ENCODE peak calls at places on chromosomes 1 and 21, in five cellular contexts. M is HepG2, C is right lobe of liver, Q is breast epithelium, D is heart left ventricle. E is an unnamed sample.

GRCh38 chr1:24318238-24318987 is 744 bp upstream of the GRHL3 start:
- DNase-seq in Q (no peak), M (no peak), D (no peak), C (no peak), E (no peak)

GRCh38 chr1:17742590-17742989 is 12.5 kb upstream of the ACTL8 start:
- DNase-seq in C (no peak), D (no peak), Q (no peak), M (no peak), E (no peak)

GRCh38 chr21:43603641-43604504 is 55.4 kb downstream of the HSF2BP start:
- DNase-seq in D (no peak), C (no peak), M (peak), Q (no peak), E (no peak)

GRCh38 chr1:246801241-246802020 is 77.2 kb downstream of the SCCPDH start:
- DNase-seq in D (no peak), Q (no peak), C (no peak), M (peak), E (no peak)

GRCh38 chr1:77975386-77975785 is 3.5 kb downstream of the FUBP1 start:
- DNase-seq in Q (no peak), D (no peak), M (no peak), C (no peak), E (no peak)

GRCh38 chr1:113091988-113092602 is 19.1 kb downstream of the LRIG2 start:
- DNase-seq in Q (no peak), C (no peak), D (no peak), M (peak), E (no peak)

GRCh38 chr1:17540255-17541001 is 930 bp downstream of the ARHGEF10L start:
- DNase-seq in Q (no peak), C (peak), D (peak), M (no peak), E (no peak)

GRCh38 chr1:17719874-17720273 is 35.3 kb upstream of the ACTL8 start:
- DNase-seq in M (no peak), D (no peak), C (no peak), Q (no peak), E (no peak)

GRCh38 chr1:41918450-41919043 is at the start of gene HIVEP3:
- DNase-seq in D (no peak), Q (no peak), C (no peak), M (no peak), E (no peak)

GRCh38 chr1:162004441-162004950 is 19.2 kb downstream of the OLFML2B start:
- DNase-seq in D (no peak), Q (no peak), M (no peak), C (no peak), E (no peak)

GRCh38 chr1:17645512-17645911 is 106.0 kb downstream of the ARHGEF10L start:
- DNase-seq in D (no peak), C (no peak), M (no peak), Q (no peak), E (no peak)

GRCh38 chr1:10682449-10683365 is 113.7 kb downstream of the CASZ1 start:
- DNase-seq in Q (no peak), C (no peak), M (no peak), D (no peak), E (no peak)

GRCh38 chr1:227758366-227758765 is 23.1 kb downstream of the SNAP47 start:
- DNase-seq in M (no peak), C (peak), D (no peak), Q (no peak), E (no peak)

GRCh38 chr1:110465814-110466380 is 14.9 kb downstream of the PROK1 start:
- DNase-seq in D (no peak), M (no peak), C (no peak), Q (no peak), E (no peak)

GRCh38 chr1:57741521-57741920 is 317.7 kb upstream of the DAB1 start:
- DNase-seq in C (no peak), Q (no peak), M (no peak), D (no peak), E (no peak)

GRCh38 chr1:53134961-53135734 is 7.3 kb downstream of the SLC1A7 start:
- DNase-seq in D (no peak), Q (no peak), C (peak), M (no peak), E (no peak)

GRCh38 chr21:35088235-35088865 is 39.2 kb upstream of the RUNX1 start:
- DNase-seq in D (no peak), Q (no peak), C (no peak), M (no peak), E (no peak)

GRCh38 chr1:197481101-197481500 is 213.0 kb downstream of the CRB1 start:
- DNase-seq in D (no peak), Q (no peak), M (no peak), C (no peak), E (no peak)

GRCh38 chr1:72891976-72892375 is 609.6 kb upstream of the NEGR1 start:
- DNase-seq in M (no peak), C (no peak), Q (no peak), D (no peak), E (no peak)

GRCh38 chr1:245735831-245736530 is 581.2 kb downstream of the KIF26B start:
- DNase-seq in D (no peak), C (no peak), M (no peak), Q (no peak), E (no peak)

GRCh38 chr1:6041432-6042062 is 4.1 kb upstream of the KCNAB2 start:
- DNase-seq in D (no peak), C (no peak), Q (no peak), M (no peak), E (no peak)

GRCh38 chr1:93448983-93449805 is 1.3 kb downstream of the FNBP1L start:
- DNase-seq in D (peak), C (no peak), M (peak), Q (peak), E (no peak)

GRCh38 chr1:18302788-18303413 is 177.8 kb upstream of the KLHDC7A start:
- DNase-seq in D (no peak), C (no peak), M (no peak), Q (no peak), E (no peak)

GRCh38 chr1:235882816-235883215 is 16.1 kb upstream of the LYST start:
- DNase-seq in D (no peak), M (no peak), C (no peak), Q (no peak), E (no peak)

GRCh38 chr1:198939946-198940345 is 301.1 kb downstream of the PTPRC start:
- DNase-seq in Q (no peak), M (no peak), D (no peak), C (no peak), E (no peak)

GRCh38 chr21:37848721-37849490 is 67.4 kb downstream of the KCNJ6 start:
- DNase-seq in D (no peak), C (no peak), Q (no peak), M (no peak), E (no peak)

GRCh38 chr1:240611619-240612490 is at the start of gene GREM2:
- DNase-seq in M (no peak), C (peak), D (no peak), Q (peak), E (no peak)

GRCh38 chr21:44889625-44890337 is 16.3 kb upstream of the PTTG1IP start:
- DNase-seq in C (peak), M (no peak), Q (no peak), D (no peak), E (no peak)
- H3K27ac ChIP-seq in C (no peak), M (no peak), Q (no peak), D (no peak), E (no peak)

GRCh38 chr1:32181065-32181464 is 1.6 kb downstream of the TXLNA start:
- DNase-seq in M (no peak), C (no peak), Q (no peak), D (no peak), E (no peak)

GRCh38 chr1:32179443-32180185 is at the start of gene TXLNA:
- DNase-seq in Q (peak), C (peak), M (peak), D (peak), E (peak)

GRCh38 chr1:32182060-32182459 is 2.6 kb downstream of the TXLNA start:
- DNase-seq in D (no peak), M (no peak), Q (no peak), C (no peak), E (no peak)

GRCh38 chr1:32180186-32181060 is 948 bp downstream of the TXLNA start:
- DNase-seq in C (peak), Q (no peak), D (peak), M (peak), E (peak)

DNA sequence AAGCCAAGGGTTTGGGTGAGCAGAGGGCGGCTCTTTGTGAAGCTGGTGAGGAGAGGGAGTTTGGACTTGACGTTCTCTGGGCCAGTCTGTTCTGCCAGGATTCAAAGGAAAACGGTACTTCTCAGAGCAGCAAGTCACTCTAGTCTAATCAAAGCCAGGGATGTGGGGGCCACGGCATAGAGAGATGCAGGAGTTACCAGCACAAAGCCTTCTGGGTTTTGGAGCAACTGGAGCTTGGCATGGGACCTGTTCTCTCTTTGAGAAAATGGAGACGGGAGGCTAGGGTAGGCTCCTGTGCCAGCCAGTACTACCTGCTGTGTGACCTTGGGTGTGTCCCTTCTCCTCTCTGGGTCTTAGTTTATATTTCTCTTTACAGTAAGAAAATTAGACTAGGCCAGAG is 2.1 kb downstream of the TXLNA start:
- DNase-seq in C (no peak), M (no peak), Q (no peak), D (no peak), E (no peak)
- H3K4me3 ChIP-seq in C (no peak), M (no peak), Q (peak), D (no peak), E (peak)

DNA sequence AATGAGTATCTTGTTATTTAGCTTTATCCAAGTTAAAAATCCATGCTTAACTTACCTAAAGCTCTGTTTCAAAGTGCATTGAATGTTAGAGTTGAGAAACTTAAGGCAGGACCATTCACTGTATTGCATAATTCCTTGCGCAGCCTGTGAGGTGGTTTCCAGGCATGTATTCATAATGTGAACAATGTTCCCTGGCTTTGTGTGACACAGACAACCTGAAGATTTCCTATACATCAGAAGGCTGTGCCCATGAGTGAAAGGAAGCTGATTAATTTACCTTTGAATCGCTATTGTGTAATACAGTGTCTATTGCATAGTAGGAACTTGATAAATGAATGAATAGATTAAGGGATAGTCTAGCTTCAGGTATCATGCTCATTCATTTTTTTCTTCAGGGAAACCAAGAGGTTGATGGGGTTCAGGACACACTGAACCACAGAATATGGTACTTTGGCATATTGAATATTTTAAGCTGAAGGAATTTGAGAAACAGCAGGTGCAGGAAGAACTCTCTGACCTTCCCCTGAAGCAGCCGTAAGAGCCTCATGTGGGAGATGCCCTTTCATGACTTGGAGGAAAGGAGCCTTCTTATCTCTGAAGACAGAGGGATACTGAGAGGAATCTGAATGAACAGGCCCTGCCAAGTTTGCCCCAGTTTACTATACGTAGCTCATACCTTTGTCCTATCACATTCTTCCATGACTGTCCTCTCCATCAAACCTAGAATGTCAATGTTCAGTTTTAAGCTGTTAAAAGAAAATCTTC is 88.6 kb upstream of the GNG12 start:
- DNase-seq in C (no peak), Q (no peak), D (no peak), M (no peak), E (no peak)
- TF ChIP-seq POLR2A in C (no peak), Q (no peak), D (no peak), M (no peak), E (no peak)

GRCh38 chr21:39065912-39066311 is 117.3 kb downstream of the PSMG1 start:
- DNase-seq in M (no peak), D (no peak), C (no peak), Q (no peak), E (no peak)
- H3K27ac ChIP-seq in M (no peak), D (peak), C (no peak), Q (no peak), E (no peak)

GRCh38 chr1:156914440-156914856 is 6.0 kb upstream of the LRRC71 start:
- DNase-seq in C (peak), D (no peak), Q (no peak), M (no peak), E (no peak)
- H3K4me3 ChIP-seq in C (no peak), D (no peak), Q (no peak), M (no peak), E (no peak)

DNA sequence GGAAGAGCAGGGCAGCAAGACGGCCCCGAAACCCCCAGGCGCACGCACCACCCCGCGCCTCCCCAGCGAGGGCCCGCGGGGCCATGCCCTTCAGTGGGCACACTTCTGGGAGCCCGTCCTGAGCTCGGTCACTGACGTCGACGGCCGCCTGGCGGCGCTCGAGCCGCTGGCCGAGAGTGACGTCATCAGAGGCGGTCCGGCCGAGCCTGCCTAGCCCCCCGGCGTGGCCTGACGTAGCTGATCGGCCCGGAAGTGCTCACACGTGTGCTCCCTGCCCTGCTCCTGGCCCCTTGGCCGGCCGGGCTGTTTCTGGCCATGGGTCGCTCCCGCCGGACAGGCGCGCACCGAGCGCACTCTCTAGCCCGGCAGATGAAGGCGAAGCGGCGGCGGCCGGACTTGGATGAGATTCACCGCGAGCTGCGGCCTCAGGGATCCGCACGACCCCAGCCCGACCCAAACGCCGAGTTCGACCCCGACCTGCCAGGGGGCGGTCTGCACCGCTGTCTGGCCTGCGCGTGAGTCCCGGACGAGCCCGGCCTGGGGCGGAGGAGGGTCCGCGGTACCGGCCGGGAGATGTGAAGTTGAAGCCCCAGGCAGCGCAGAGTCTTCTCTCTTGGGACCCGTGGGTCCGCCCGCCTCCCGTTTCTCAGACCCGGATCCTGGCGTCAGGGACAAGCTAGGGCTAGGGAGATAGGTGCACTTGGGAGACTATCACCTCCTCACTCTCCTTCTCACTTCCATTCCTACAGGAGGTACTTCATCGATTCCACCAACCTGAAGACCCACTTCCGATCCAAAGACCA is at the start of gene ZNF593:
- DNase-seq in C (peak), M (peak), Q (peak), D (peak), E (peak)
- TF ChIP-seq POLR2A in C (peak), M (peak), Q (peak), D (peak), E (peak)

GRCh38 chr1:8285103-8285502 is 32.8 kb upstream of the SLC45A1 start:
- DNase-seq in M (no peak), D (no peak), C (no peak), Q (no peak), E (no peak)
- H3K27ac ChIP-seq in M (no peak), D (no peak), C (no peak), Q (no peak), E (no peak)

GRCh38 chr1:34761176-34761761 is 1.7 kb downstream of the GJB4 start:
- DNase-seq in D (no peak), C (no peak), M (no peak), Q (no peak), E (no peak)
- H3K4me3 ChIP-seq in D (no peak), C (no peak), M (no peak), Q (no peak), E (no peak)

GRCh38 chr1:46247433-46248121 is at the start of gene RAD54L:
- DNase-seq in Q (peak), D (peak), C (peak), M (peak), E (peak)
- TF ChIP-seq POLR2A in Q (no peak), D (no peak), C (no peak), M (peak), E (no peak)

E was measured in tibial nerve.